ENCODE peak calls at places on chromosomes 1 and 21, in seven cellular contexts. Q is posterior vena cava; D is stimulated activated CD4-positive, alpha-beta T cell treated with anti-CD3 and anti-CD28 coated beads, Interleukin-1b, Interleukin-23, amount 100 ng/mL, for 24 hours; K is HS-27A; F is foreskin fibroblast; B is left ventricle myocardium inferior; A is pons. V is an unnamed sample.

GRCh38 chr1:225617956-225618355 is 35.0 kb downstream of the ENAH start:
- DNase-seq in Q (no peak), D (no peak), K (no peak), F (no peak), B (no peak), A (no peak), V (no peak)

GRCh38 chr1:201025571-201026002 is 2.1 kb upstream of the KIF21B start:
- DNase-seq in Q (no peak), D (no peak), K (no peak), F (no peak), B (no peak), A (no peak), V (no peak)

GRCh38 chr1:235739631-235740030 is 90.0 kb upstream of the GNG4 start:
- DNase-seq in Q (no peak), D (no peak), K (no peak), F (peak), B (no peak), A (no peak), V (no peak)

GRCh38 chr1:200954434-200954833 is 59.7 kb downstream of the INAVA start:
- DNase-seq in Q (no peak), D (no peak), K (no peak), F (no peak), B (no peak), A (no peak), V (no peak)

GRCh38 chr1:168032048-168032447 is 95.2 kb upstream of the MPC2 start:
- DNase-seq in Q (no peak), D (no peak), K (no peak), F (no peak), B (no peak), A (peak), V (no peak)

GRCh38 chr1:168243200-168243599 is 17.4 kb downstream of the SFT2D2 start:
- DNase-seq in Q (no peak), D (no peak), K (no peak), F (no peak), B (no peak), A (peak), V (no peak)

GRCh38 chr1:166975361-166976129 is at the start of gene ILDR2:
- DNase-seq in Q (no peak), D (peak), K (no peak), F (peak), B (peak), A (peak), V (peak)

GRCh38 chr1:204684551-204685235 is 845 bp downstream of the LRRN2 start:
- DNase-seq in Q (no peak), D (no peak), K (no peak), F (no peak), B (peak), A (no peak), V (no peak)

GRCh38 chr1:198556969-198557368 is 16.5 kb upstream of the ATP6V1G3 start:
- DNase-seq in Q (no peak), D (peak), K (no peak), F (no peak), B (peak), A (peak), V (no peak)

GRCh38 chr1:182301467-182302198 is 90.0 kb downstream of the GLUL start:
- DNase-seq in Q (no peak), D (no peak), K (no peak), F (peak), B (peak), A (peak), V (peak)

GRCh38 chr1:226404063-226404903 is 3.6 kb downstream of the PARP1 start:
- DNase-seq in Q (no peak), D (no peak), K (no peak), F (peak), B (no peak), A (no peak), V (no peak)

GRCh38 chr1:23960291-23960718 is 677 bp downstream of the PNRC2 start:
- DNase-seq in Q (no peak), D (no peak), K (peak), F (no peak), B (no peak), A (peak), V (no peak)

GRCh38 chr21:21751286-21751685 is 753.1 kb downstream of the NCAM2 start:
- DNase-seq in Q (no peak), D (no peak), K (no peak), F (no peak), B (no peak), A (no peak), V (no peak)

GRCh38 chr1:93960641-93961147 is 51.5 kb upstream of the GCLM start:
- DNase-seq in Q (no peak), D (no peak), K (no peak), F (no peak), B (no peak), A (no peak), V (no peak)

GRCh38 chr1:150809651-150810050 is 1.6 kb upstream of the CTSK start:
- DNase-seq in Q (no peak), D (no peak), K (peak), F (peak), B (no peak), A (no peak), V (no peak)

GRCh38 chr1:15328785-15329480 is 80.8 kb upstream of the EFHD2 start:
- DNase-seq in Q (no peak), D (no peak), K (no peak), F (peak), B (peak), A (peak), V (peak)

GRCh38 chr1:77889671-77890070 is 1.2 kb downstream of the NEXN start:
- DNase-seq in Q (no peak), D (no peak), K (peak), F (peak), B (no peak), A (no peak), V (no peak)

GRCh38 chr1:152165291-152166077 is 6.5 kb upstream of the RPTN start:
- DNase-seq in Q (no peak), D (no peak), K (no peak), F (no peak), B (no peak), A (peak), V (no peak)

GRCh38 chr1:28070725-28071593 is 17.5 kb downstream of the EYA3 start:
- DNase-seq in Q (no peak), D (no peak), K (no peak), F (no peak), B (no peak), A (no peak), V (no peak)

GRCh38 chr1:91026777-91027176 is 4.9 kb upstream of the ZNF644 start:
- DNase-seq in Q (no peak), D (no peak), K (no peak), F (no peak), B (no peak), A (no peak), V (no peak)

GRCh38 chr1:70156529-70157120 is 48.8 kb downstream of the LRRC40 start:
- DNase-seq in Q (no peak), D (no peak), K (no peak), F (peak), B (no peak), A (no peak), V (no peak)

GRCh38 chr21:41953249-41953830 is 478 bp downstream of the C2CD2 start:
- DNase-seq in Q (peak), D (no peak), K (no peak), F (no peak), B (peak), A (no peak), V (no peak)

GRCh38 chr1:8004803-8005573 is 21.1 kb downstream of the ERRFI1 start:
- DNase-seq in Q (peak), D (no peak), K (peak), F (peak), B (peak), A (peak), V (no peak)

GRCh38 chr1:243939167-243939848 is 89.3 kb upstream of the AKT3 start:
- DNase-seq in Q (no peak), D (no peak), K (no peak), F (no peak), B (no peak), A (no peak), V (no peak)

GRCh38 chr1:200243042-200243437 is 166.8 kb downstream of the ZNF281 start:
- DNase-seq in Q (no peak), D (no peak), K (no peak), F (peak), B (no peak), A (no peak), V (peak)

GRCh38 chr21:15252437-15252836 is 187.6 kb upstream of the NRIP1 start:
- DNase-seq in Q (no peak), D (no peak), K (no peak), F (no peak), B (no peak), A (no peak), V (no peak)

GRCh38 chr1:156423422-156424352 is 54.7 kb downstream of the RHBG start:
- DNase-seq in Q (no peak), D (no peak), K (no peak), F (no peak), B (no peak), A (no peak), V (no peak)

GRCh38 chr1:31625561-31626272 is 8.2 kb downstream of the HCRTR1 start:
- DNase-seq in Q (peak), D (no peak), K (no peak), F (peak), B (no peak), A (no peak), V (no peak)

GRCh38 chr1:114482585-114482984 is 28.4 kb downstream of the TRIM33 start:
- DNase-seq in Q (no peak), D (no peak), K (no peak), F (no peak), B (no peak), A (no peak), V (no peak)

GRCh38 chr1:197775282-197776262 is at the start of gene DENND1B:
- DNase-seq in Q (peak), D (peak), K (no peak), F (peak), B (peak), A (peak), V (peak)

GRCh38 chr1:151611288-151611790 is 511 bp upstream of the SNX27 start:
- DNase-seq in Q (no peak), D (no peak), K (no peak), F (peak), B (no peak), A (peak), V (peak)

GRCh38 chr21:42143111-42143510 is 72.0 kb downstream of the UMODL1 start:
- DNase-seq in Q (no peak), D (no peak), K (no peak), F (no peak), B (no peak), A (no peak), V (no peak)